ENCODE peak calls at places on chromosomes 2 and 18, in eight cellular contexts. P, D, O, N, G, X, Z and Y are unnamed samples.

GRCh38 chr2:204072443-204073324 is 136.1 kb downstream of the ICOS start:
- DNase-seq in P (no peak), D (peak), O (no peak), N (peak), G (peak), X (no peak), Z (peak), Y (peak)

GRCh38 chr18:22332590-22332989 is 85.1 kb downstream of the CTAGE1 start:
- DNase-seq in P (no peak), D (no peak), O (no peak), N (peak), G (no peak), X (no peak), Z (peak), Y (no peak)

GRCh38 chr18:22470511-22471181 is 52.9 kb upstream of the CTAGE1 start:
- DNase-seq in P (peak), D (peak), O (peak), N (no peak), G (no peak), X (no peak), Z (no peak), Y (no peak)

GRCh38 chr2:101806123-101806522 is 108.6 kb downstream of the MAP4K4 start:
- DNase-seq in P (peak), D (peak), O (peak), N (peak), G (peak), X (no peak), Z (no peak), Y (no peak)

GRCh38 chr2:32963941-32964340 is 17.2 kb downstream of the LTBP1 start:
- DNase-seq in P (peak), D (peak), O (no peak), N (no peak), G (no peak), X (no peak), Z (no peak), Y (no peak)

GRCh38 chr2:1854747-1855146 is 110.4 kb upstream of the PXDN start:
- DNase-seq in P (peak), D (peak), O (no peak), N (peak), G (peak), X (no peak), Z (peak), Y (no peak)

GRCh38 chr2:186195726-186196125 is 290.3 kb upstream of the ZC3H15 start:
- DNase-seq in P (no peak), D (no peak), O (no peak), N (no peak), G (no peak), X (no peak), Z (no peak), Y (no peak)

GRCh38 chr2:6917071-6917760 is at the start of gene RNF144A:
- DNase-seq in P (peak), D (no peak), O (peak), N (peak), G (peak), X (peak), Z (peak), Y (peak)

GRCh38 chr2:170764880-170765261 is 5.3 kb upstream of the ERICH2 start:
- DNase-seq in P (no peak), D (no peak), O (no peak), N (peak), G (no peak), X (no peak), Z (no peak), Y (no peak)

GRCh38 chr2:189954989-189955388 is 107.5 kb downstream of the MSTN start:
- DNase-seq in P (no peak), D (no peak), O (no peak), N (no peak), G (no peak), X (no peak), Z (no peak), Y (no peak)

GRCh38 chr2:28355521-28356094 is 37.0 kb upstream of the FOSL2 start:
- DNase-seq in P (no peak), D (no peak), O (no peak), N (no peak), G (no peak), X (no peak), Z (no peak), Y (no peak)

GRCh38 chr2:239266779-239267410 is 133.9 kb downstream of the HDAC4 start:
- DNase-seq in P (no peak), D (no peak), O (no peak), N (no peak), G (no peak), X (no peak), Z (no peak), Y (no peak)
- H3K4me3 ChIP-seq in P (no peak), D (no peak), O (no peak), N (no peak), G (no peak), X (peak), Z (no peak), Y (peak)

GRCh38 chr2:227164745-227165350 is 424 bp downstream of the COL4A3 start:
- DNase-seq in P (no peak), D (no peak), O (no peak), N (peak), G (peak), X (no peak), Z (peak), Y (no peak)

GRCh38 chr2:227161947-227162346 is 2.1 kb downstream of the COL4A4 start:
- DNase-seq in P (no peak), D (no peak), O (no peak), N (no peak), G (no peak), X (no peak), Z (no peak), Y (no peak)

GRCh38 chr2:227163998-227164744 is at the start of the genes COL4A3 and COL4A4:
- DNase-seq in P (no peak), D (no peak), O (no peak), N (peak), G (peak), X (no peak), Z (peak), Y (no peak)

GRCh38 chr2:227160164-227160563 is 3.8 kb downstream of the COL4A4 start:
- DNase-seq in P (no peak), D (no peak), O (no peak), N (no peak), G (no peak), X (no peak), Z (no peak), Y (no peak)

GRCh38 chr2:227163445-227163997 is 484 bp downstream of the COL4A4 start:
- DNase-seq in P (no peak), D (no peak), O (no peak), N (peak), G (no peak), X (no peak), Z (peak), Y (no peak)
- H3K4me3 ChIP-seq in P (peak), D (peak), O (peak), N (peak), G (no peak), X (no peak), Z (peak), Y (no peak)

GRCh38 chr18:61605376-61606067 is 272.3 kb downstream of the CDH20 start:
- DNase-seq in P (peak), D (no peak), O (no peak), N (no peak), G (no peak), X (no peak), Z (no peak), Y (no peak)
- H3K4me3 ChIP-seq in P (peak), D (peak), O (peak), N (peak), G (peak), X (no peak), Z (peak), Y (no peak)

DNA sequence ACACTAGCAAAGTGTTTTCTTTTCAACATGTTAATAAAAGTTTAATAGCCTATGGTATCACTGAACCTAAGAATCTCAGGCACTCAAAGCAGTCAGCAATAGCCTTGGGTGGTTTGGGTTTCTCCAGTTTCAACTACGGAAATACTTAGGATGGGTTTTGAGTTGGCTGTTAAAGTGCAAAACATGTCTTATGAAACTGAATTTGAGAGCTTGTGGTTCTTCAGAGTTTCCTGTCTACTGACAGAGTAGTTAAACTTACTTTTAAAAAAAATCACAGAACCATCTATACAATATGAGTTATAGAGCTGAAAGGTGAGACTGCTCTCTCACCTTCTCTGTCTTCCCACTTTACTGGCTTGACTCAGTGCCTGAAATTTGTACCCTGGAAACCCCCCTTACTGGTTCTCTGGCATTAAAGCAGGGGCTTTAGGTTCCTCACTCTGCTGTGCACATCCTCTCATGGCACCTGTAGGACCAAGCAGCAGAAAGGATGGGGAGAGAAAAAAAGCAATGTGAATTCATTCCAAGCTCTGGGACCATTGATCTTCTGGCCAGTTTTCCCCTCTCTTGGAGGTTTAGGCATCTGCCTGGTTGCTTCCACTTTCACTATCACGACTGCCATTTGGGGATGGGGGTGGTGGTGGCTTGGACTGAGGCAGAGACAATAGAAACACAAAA is 18.1 kb downstream of the CCDC141 start:
- DNase-seq in P (peak), D (peak), O (no peak), N (peak), G (no peak), X (peak), Z (peak), Y (peak)
- H3K4me3 ChIP-seq in P (no peak), D (no peak), O (no peak), N (no peak), G (no peak), X (peak), Z (peak), Y (no peak)

GRCh38 chr18:34223893-34224422 is 755 bp downstream of the NOL4 start:
- DNase-seq in P (peak), D (no peak), O (no peak), N (no peak), G (no peak), X (no peak), Z (peak), Y (no peak)

GRCh38 chr18:34222396-34223163 is 2.1 kb downstream of the NOL4 start:
- DNase-seq in P (peak), D (no peak), O (peak), N (peak), G (no peak), X (no peak), Z (peak), Y (no peak)

GRCh38 chr18:34222025-34222395 is 2.7 kb downstream of the NOL4 start:
- DNase-seq in P (peak), D (no peak), O (no peak), N (peak), G (no peak), X (no peak), Z (peak), Y (no peak)

GRCh38 chr18:34224423-34225217 is at the start of gene NOL4:
- DNase-seq in P (peak), D (no peak), O (peak), N (peak), G (peak), X (no peak), Z (peak), Y (no peak)

GRCh38 chr18:34223164-34223892 is 1.4 kb downstream of the NOL4 start:
- DNase-seq in P (peak), D (no peak), O (no peak), N (peak), G (no peak), X (no peak), Z (peak), Y (no peak)
- H3K4me3 ChIP-seq in P (peak), D (peak), O (no peak), N (peak), G (peak), X (no peak), Z (peak), Y (no peak)

GRCh38 chr2:150126839-150127238 is 360.6 kb downstream of the RND3 start:
- DNase-seq in P (no peak), D (no peak), O (no peak), N (no peak), G (no peak), X (no peak), Z (peak), Y (no peak)

GRCh38 chr2:150126143-150126725 is 361.2 kb downstream of the RND3 start:
- DNase-seq in P (no peak), D (peak), O (peak), N (no peak), G (no peak), X (no peak), Z (no peak), Y (no peak)

GRCh38 chr2:150122871-150123588 is 364.4 kb downstream of the RND3 start:
- DNase-seq in P (peak), D (peak), O (no peak), N (no peak), G (no peak), X (no peak), Z (no peak), Y (no peak)

GRCh38 chr2:150125708-150126107 is 361.8 kb downstream of the RND3 start:
- DNase-seq in P (peak), D (peak), O (peak), N (no peak), G (no peak), X (no peak), Z (peak), Y (no peak)

GRCh38 chr2:150125188-150125587 is 362.3 kb downstream of the RND3 start:
- DNase-seq in P (no peak), D (no peak), O (no peak), N (no peak), G (no peak), X (no peak), Z (no peak), Y (no peak)
- H3K4me3 ChIP-seq in P (no peak), D (no peak), O (no peak), N (no peak), G (no peak), X (no peak), Z (no peak), Y (no peak)

DNA sequence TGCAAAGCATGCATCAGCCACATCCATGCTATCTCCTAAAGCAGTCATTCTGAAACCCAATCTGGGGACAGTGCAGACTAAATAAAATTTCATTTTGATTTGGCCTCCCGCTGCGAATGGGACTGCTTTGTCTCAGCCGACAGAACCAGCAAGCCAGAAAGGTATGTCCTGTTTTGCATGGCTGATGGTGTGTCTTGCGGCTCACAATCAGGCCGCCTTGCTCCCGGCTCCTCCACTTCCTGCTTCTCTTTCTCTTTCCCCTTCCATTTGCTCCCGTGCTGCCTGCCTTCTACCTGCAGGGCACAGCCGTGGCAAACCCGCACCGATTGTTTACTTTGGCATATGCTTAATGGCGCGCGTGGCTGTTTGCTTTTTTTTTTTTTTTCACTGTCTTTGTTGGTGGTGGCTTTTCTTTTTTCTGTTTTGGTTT is 419.5 kb upstream of the POU3F3 start:
- DNase-seq in P (peak), D (no peak), O (peak), N (peak), G (no peak), X (no peak), Z (peak), Y (no peak)
- H3K4me3 ChIP-seq in P (peak), D (no peak), O (no peak), N (peak), G (peak), X (no peak), Z (peak), Y (peak)

GRCh38 chr18:77043541-77044280 is 88.9 kb downstream of the MBP start:
- DNase-seq in P (peak), D (peak), O (no peak), N (no peak), G (no peak), X (no peak), Z (no peak), Y (no peak)

GRCh38 chr18:77044866-77045664 is 87.5 kb downstream of the MBP start:
- DNase-seq in P (no peak), D (no peak), O (no peak), N (no peak), G (no peak), X (no peak), Z (no peak), Y (no peak)

GRCh38 chr18:77046409-77046808 is 86.2 kb downstream of the MBP start:
- DNase-seq in P (no peak), D (no peak), O (no peak), N (no peak), G (no peak), X (no peak), Z (no peak), Y (no peak)

GRCh38 chr18:77046994-77047393 is 85.6 kb downstream of the MBP start:
- DNase-seq in P (no peak), D (no peak), O (no peak), N (no peak), G (no peak), X (no peak), Z (no peak), Y (no peak)

GRCh38 chr18:77045682-77046081 is 86.9 kb downstream of the MBP start:
- DNase-seq in P (no peak), D (no peak), O (no peak), N (no peak), G (no peak), X (no peak), Z (no peak), Y (no peak)
- H3K4me3 ChIP-seq in P (no peak), D (no peak), O (no peak), N (no peak), G (no peak), X (no peak), Z (no peak), Y (no peak)

DNA sequence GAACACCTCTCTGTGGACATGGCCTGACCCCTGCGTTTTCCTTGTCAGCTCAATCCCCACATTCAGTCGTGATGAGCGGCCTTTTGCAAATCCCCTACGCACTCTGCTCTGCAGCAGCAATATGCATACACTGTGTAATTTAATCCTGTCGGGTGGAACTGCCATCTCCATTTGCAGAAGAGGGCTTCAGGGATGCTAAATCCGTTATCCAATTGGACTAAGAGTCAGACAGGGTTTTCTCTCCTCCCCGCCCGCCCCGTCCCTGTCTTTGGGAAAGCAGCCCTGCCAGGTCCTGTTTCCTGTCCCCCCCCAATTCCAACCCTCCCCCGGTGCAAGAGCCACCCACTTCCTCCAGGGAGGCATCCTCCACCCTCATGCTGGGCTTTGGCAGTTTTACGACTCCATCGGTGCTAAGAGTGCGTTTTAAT is 53.6 kb upstream of the ASAP2 start:
- DNase-seq in P (no peak), D (no peak), O (no peak), N (no peak), G (no peak), X (no peak), Z (no peak), Y (no peak)
- H3K4me3 ChIP-seq in P (no peak), D (no peak), O (no peak), N (no peak), G (no peak), X (no peak), Z (no peak), Y (no peak)

GRCh38 chr2:188383158-188383557 is 91.5 kb downstream of the GULP1 start:
- DNase-seq in P (peak), D (no peak), O (no peak), N (no peak), G (no peak), X (no peak), Z (no peak), Y (no peak)
- H3K4me3 ChIP-seq in P (no peak), D (no peak), O (no peak), N (no peak), G (no peak), X (no peak), Z (no peak), Y (no peak)